ENCODE peak calls at places on chromosome 12, in five cellular contexts. U, O, L, I and N are unnamed samples.

GRCh38 chr12:91636721-91637120 is 454.1 kb upstream of the DCN start:
- DNase-seq in U (no peak), O (no peak), L (no peak), I (no peak), N (no peak)

GRCh38 chr12:102990419-102990818 is 32.9 kb downstream of the ASCL1 start:
- DNase-seq in U (no peak), O (no peak), L (peak; percentile 40), I (no peak), N (no peak)

GRCh38 chr12:56581418-56582145 is 48.5 kb downstream of the BAZ2A start:
- DNase-seq in U (no peak), O (no peak), L (no peak), I (no peak), N (no peak)

GRCh38 chr12:65960820-65961691 is 136.8 kb downstream of the HMGA2 start:
- DNase-seq in U (no peak), O (no peak), L (no peak), I (no peak), N (no peak)

GRCh38 chr12:9870311-9870866 is 1.2 kb upstream of the CLEC2B start:
- DNase-seq in U (no peak), O (no peak), L (no peak), I (no peak), N (no peak)

GRCh38 chr12:99916555-99916954 is 68.2 kb downstream of the ANKS1B start:
- DNase-seq in U (no peak), O (no peak), L (no peak), I (no peak), N (no peak)

GRCh38 chr12:77995436-77996167 is 164.9 kb downstream of the NAV3 start:
- DNase-seq in U (no peak), O (peak; percentile 23), L (no peak), I (no peak), N (peak; percentile 58)

GRCh38 chr12:85076688-85077430 is 40.7 kb downstream of the LRRIQ1 start:
- DNase-seq in U (no peak), O (peak; percentile 82), L (peak; percentile 85), I (no peak), N (peak; percentile 84)

GRCh38 chr12:119089668-119090013 is 89.1 kb upstream of the HSPB8 start:
- DNase-seq in U (no peak), O (no peak), L (no peak), I (no peak), N (no peak)

GRCh38 chr12:66195242-66195641 is 6.2 kb downstream of the IRAK3 start:
- DNase-seq in U (no peak), O (no peak), L (no peak), I (peak; percentile 71), N (no peak)

GRCh38 chr12:26845057-26845666 is 12.2 kb upstream of the ITPR2 start:
- DNase-seq in U (peak; percentile 38), O (peak; percentile 50), L (peak; percentile 75), I (peak; percentile 70), N (no peak)

GRCh38 chr12:118404876-118405521 is 28.6 kb downstream of the SUDS3 start:
- DNase-seq in U (peak; percentile 48), O (peak; percentile 72), L (peak; percentile 94), I (peak; percentile 78), N (no peak)

GRCh38 chr12:22034709-22035506 is 11.1 kb upstream of the CMAS start:
- DNase-seq in U (no peak), O (no peak), L (no peak), I (no peak), N (no peak)

GRCh38 chr12:46585854-46586621 is 213.5 kb upstream of the SLC38A2 start:
- DNase-seq in U (no peak), O (peak; percentile 73), L (peak; percentile 68), I (peak; percentile 72), N (peak; percentile 58)

GRCh38 chr12:106851306-106851705 is 76.8 kb downstream of the RIC8B start:
- DNase-seq in U (no peak), O (no peak), L (no peak), I (no peak), N (no peak)

GRCh38 chr12:13144266-13144828 is 40.9 kb upstream of the GSG1 start:
- DNase-seq in U (no peak), O (no peak), L (no peak), I (no peak), N (no peak)

GRCh38 chr12:49031573-49032161 is 13.1 kb upstream of the PRKAG1 start:
- DNase-seq in U (no peak), O (no peak), L (no peak), I (no peak), N (no peak)

GRCh38 chr12:89707623-89707991 is 1.0 kb downstream of the ATP2B1 start:
- DNase-seq in U (no peak), O (peak; percentile 57), L (peak; percentile 68), I (no peak), N (no peak)

GRCh38 chr12:6461401-6462233 is 8.9 kb downstream of the VAMP1 start:
- DNase-seq in U (no peak), O (no peak), L (no peak), I (peak; percentile 62), N (no peak)

GRCh38 chr12:10672231-10672868 is 1.5 kb downstream of the STYK1 start:
- DNase-seq in U (no peak), O (no peak), L (peak; percentile 23), I (peak; percentile 68), N (no peak)

GRCh38 chr12:58922849-58923248 is 2.5 kb upstream of the LRIG3 start:
- DNase-seq in U (no peak), O (no peak), L (no peak), I (no peak), N (no peak)

GRCh38 chr12:102316723-102317122 is 119.1 kb upstream of the PMCH start:
- DNase-seq in U (no peak), O (no peak), L (no peak), I (no peak), N (no peak)

GRCh38 chr12:2324375-2324774 is 271.6 kb downstream of the CACNA1C start:
- DNase-seq in U (no peak), O (peak; percentile 67), L (no peak), I (peak; percentile 46), N (no peak)

GRCh38 chr12:57001448-57001906 is 4.9 kb downstream of the ZBTB39 start:
- DNase-seq in U (no peak), O (peak; percentile 100), L (peak; percentile 91), I (peak; percentile 70), N (peak; percentile 12)

GRCh38 chr12:69068431-69068830 is 135.5 kb upstream of the CPM start:
- DNase-seq in U (no peak), O (no peak), L (no peak), I (peak; percentile 53), N (peak; percentile 66)

GRCh38 chr12:30200864-30201263 is 417.1 kb upstream of the TMTC1 start:
- DNase-seq in U (no peak), O (no peak), L (peak; percentile 48), I (peak; percentile 28), N (no peak)

GRCh38 chr12:102371177-102371576 is 109.2 kb downstream of the IGF1 start:
- DNase-seq in U (no peak), O (no peak), L (no peak), I (no peak), N (no peak)

GRCh38 chr12:16658699-16659098 is 52.7 kb upstream of the LMO3 start:
- DNase-seq in U (no peak), O (no peak), L (no peak), I (no peak), N (no peak)

GRCh38 chr12:110337912-110338710 is 57.1 kb downstream of the ATP2A2 start:
- DNase-seq in U (no peak), O (no peak), L (no peak), I (no peak), N (no peak)
- H3K27ac ChIP-seq in U (no peak overlapping the region), O (no peak overlapping the region), L (peak overlapping the region; percentile 45), I (peak overlapping the region; percentile 77), N (peak overlapping the region; percentile 94)

DNA sequence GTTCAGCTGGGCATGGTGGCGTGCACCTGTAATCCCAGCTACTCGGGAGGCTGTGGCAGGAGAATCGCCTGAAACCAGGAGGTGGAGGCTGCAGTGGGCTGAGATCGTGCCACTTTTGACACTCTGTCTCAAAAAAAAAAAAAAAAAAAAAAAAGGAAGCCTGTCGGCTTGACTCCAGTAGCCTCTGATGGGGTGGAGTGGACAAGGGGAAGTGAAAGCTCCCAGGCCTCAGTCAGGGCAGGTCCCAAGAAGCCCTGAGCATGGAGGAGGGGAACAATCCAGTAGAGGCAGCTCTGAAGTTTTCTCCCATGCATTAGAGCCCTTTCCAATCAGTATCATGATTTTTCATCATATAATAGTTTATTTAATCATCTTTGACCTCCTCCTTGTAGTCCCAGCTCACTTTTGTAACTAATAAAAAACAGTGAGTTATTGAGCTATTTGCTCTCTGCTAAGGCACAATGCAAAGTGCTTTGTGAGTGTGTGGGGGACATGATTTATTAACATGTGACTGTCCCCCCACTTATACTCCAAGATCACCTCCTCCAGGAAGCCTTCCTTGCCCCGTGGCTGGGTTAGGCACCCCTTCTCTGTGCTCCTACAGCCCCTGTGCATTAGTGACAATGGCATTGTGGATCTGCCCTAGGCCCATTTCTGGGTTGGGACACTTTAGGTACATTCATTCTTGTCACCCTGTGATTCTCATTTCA is 4.7 kb upstream of the SSH1 start:
- DNase-seq in U (no peak), O (no peak), L (no peak), I (no peak), N (no peak)
- H3K27ac ChIP-seq in U (no peak overlapping the region), O (no peak overlapping the region), L (no peak overlapping the region), I (no peak overlapping the region), N (no peak overlapping the region)

GRCh38 chr12:114400395-114400794 is 5.5 kb downstream of the TBX5 start:
- DNase-seq in U (no peak), O (no peak), L (peak; percentile 60), I (no peak), N (no peak)

GRCh38 chr12:114399664-114400211 is 6.2 kb downstream of the TBX5 start:
- DNase-seq in U (no peak), O (no peak), L (peak; percentile 99), I (no peak), N (no peak)

GRCh38 chr12:114396869-114397719 is 8.8 kb downstream of the TBX5 start:
- DNase-seq in U (no peak), O (no peak), L (no peak), I (no peak), N (no peak)

GRCh38 chr12:114396153-114396868 is 9.6 kb downstream of the TBX5 start:
- DNase-seq in U (no peak), O (no peak), L (peak; percentile 39), I (no peak), N (no peak)

GRCh38 chr12:114397978-114398881 is 7.7 kb downstream of the TBX5 start:
- DNase-seq in U (no peak), O (no peak), L (peak; percentile 40), I (no peak), N (no peak)
- H3K27ac ChIP-seq in U (no peak overlapping the region), O (no peak overlapping the region), L (no peak overlapping the region), I (no peak overlapping the region), N (no peak overlapping the region)

GRCh38 chr12:98893126-98893525 is 248.0 kb downstream of the APAF1 start:
- DNase-seq in U (no peak), O (no peak), L (no peak), I (no peak), N (no peak)

GRCh38 chr12:98894412-98895085 is 249.5 kb downstream of the APAF1 start:
- DNase-seq in U (no peak), O (no peak), L (peak; percentile 74), I (no peak), N (no peak)

GRCh38 chr12:98896938-98897337 is 251.8 kb downstream of the APAF1 start:
- DNase-seq in U (no peak), O (peak; percentile 38), L (peak; percentile 61), I (no peak), N (no peak)

GRCh38 chr12:98893601-98894411 is 248.7 kb downstream of the APAF1 start:
- DNase-seq in U (no peak), O (no peak), L (peak; percentile 55), I (no peak), N (no peak)

GRCh38 chr12:98895086-98895651 is 250.1 kb downstream of the APAF1 start:
- DNase-seq in U (no peak), O (no peak), L (peak; percentile 69), I (no peak), N (no peak)
- H3K27ac ChIP-seq in U (no peak overlapping the region), O (no peak overlapping the region), L (no peak overlapping the region), I (no peak overlapping the region), N (no peak overlapping the region)

GRCh38 chr12:54376596-54377468 is 7.7 kb downstream of the ZNF385A start:
- DNase-seq in U (no peak), O (no peak), L (no peak), I (no peak), N (no peak)
- H3K27ac ChIP-seq in U (peak overlapping the region; percentile 16), O (no peak overlapping the region), L (no peak overlapping the region), I (peak overlapping the region; percentile 61), N (no peak overlapping the region)